ENCODE peak calls at places on chromosomes 13 and 19, in six cellular contexts. B, O, Y, L, J and F are unnamed samples.

GRCh38 chr13:24742294-24742693 is 21.7 kb upstream of the RNF17 start:
- DNase-seq in O (no peak), B (no peak), Y (no peak), L (no peak), J (no peak), F (no peak)

GRCh38 chr19:49361438-49362047 is 673 bp downstream of the TEAD2 start:
- DNase-seq in J (no peak), O (peak), L (peak), B (no peak), Y (no peak), F (no peak)

GRCh38 chr19:29001922-29002247 is 211.1 kb downstream of the UQCRFS1 start:
- DNase-seq in L (peak), Y (no peak), J (no peak), B (no peak), O (no peak), F (no peak)

GRCh38 chr19:3210347-3211017 is 14.0 kb upstream of the CELF5 start:
- DNase-seq in L (peak), Y (no peak), J (peak), O (peak), B (peak), F (peak)

GRCh38 chr19:42010245-42011126 is 16.5 kb upstream of the ATP1A3 start:
- DNase-seq in J (no peak), L (no peak), Y (no peak), B (no peak), O (no peak), F (no peak)

GRCh38 chr19:14363203-14364097 is 17.8 kb upstream of the ADGRE5 start:
- DNase-seq in J (no peak), B (peak), O (peak), L (peak), Y (no peak), F (peak)

GRCh38 chr19:14686411-14686810 is 3.4 kb upstream of the ZNF333 start:
- DNase-seq in Y (no peak), O (no peak), L (peak), J (no peak), B (no peak), F (no peak)

GRCh38 chr19:5057860-5058259 is 88.9 kb downstream of the KDM4B start:
- DNase-seq in L (peak), B (no peak), Y (no peak), O (peak), J (no peak), F (no peak)

GRCh38 chr19:1102407-1103106 is 1.2 kb upstream of the GPX4 start:
- DNase-seq in J (no peak), Y (no peak), B (peak), L (peak), O (peak), F (peak)

GRCh38 chr19:36169084-36169760 is 17.0 kb upstream of the COX7A1 start:
- DNase-seq in O (peak), J (no peak), Y (no peak), B (no peak), L (no peak), F (no peak)

GRCh38 chr13:38542601-38543000 is 144.3 kb upstream of the FREM2 start:
- DNase-seq in Y (no peak), B (no peak), J (no peak), O (peak), L (peak), F (no peak)

GRCh38 chr13:40101708-40102359 is 446.4 kb downstream of the COG6 start:
- DNase-seq in O (no peak), Y (no peak), L (no peak), B (no peak), J (no peak), F (peak)

GRCh38 chr19:3982701-3983541 is 2.3 kb downstream of the EEF2 start:
- DNase-seq in L (peak), Y (no peak), J (no peak), O (no peak), B (no peak), F (peak)

GRCh38 chr19:18317998-18318800 is 4.7 kb downstream of the LSM4 start:
- DNase-seq in Y (no peak), L (no peak), J (peak), B (no peak), O (no peak), F (peak)

GRCh38 chr13:41720839-41721561 is 239.9 kb downstream of the VWA8 start:
- DNase-seq in O (no peak), L (no peak), Y (no peak), J (no peak), B (no peak), F (no peak)

GRCh38 chr13:110617326-110618072 is 2.2 kb downstream of the NAXD start:
- DNase-seq in Y (no peak), J (no peak), O (peak), B (no peak), L (peak), F (no peak)

GRCh38 chr13:73266640-73267180 is 207.9 kb downstream of the KLF5 start:
- DNase-seq in L (no peak), J (no peak), Y (no peak), B (no peak), O (no peak), F (no peak)

GRCh38 chr19:35135389-35135909 is 590 bp upstream of the LGI4 start:
- DNase-seq in J (peak), O (peak), B (peak), Y (peak), L (peak), F (peak)

GRCh38 chr13:52165410-52165809 is 6.0 kb upstream of the NEK3 start:
- DNase-seq in B (no peak), O (no peak), Y (no peak), L (no peak), J (no peak), F (no peak)

GRCh38 chr13:43965446-43965845 is 85.7 kb downstream of the LACC1 start:
- DNase-seq in B (no peak), L (no peak), Y (no peak), O (no peak), J (no peak), F (no peak)

GRCh38 chr19:45439569-45440258 is 16.0 kb upstream of the ERCC1 start:
- DNase-seq in O (peak), B (peak), Y (peak), J (peak), L (peak), F (peak)

GRCh38 chr19:45558399-45558878 is 26.2 kb downstream of the OPA3 start:
- DNase-seq in L (peak), O (no peak), J (peak), Y (peak), B (peak), F (peak)

GRCh38 chr19:51807111-51807701 is 12.2 kb downstream of the FPR3 start:
- DNase-seq in B (no peak), J (no peak), O (peak), L (peak), Y (no peak), F (no peak)

GRCh38 chr13:38590796-38591507 is 95.9 kb upstream of the FREM2 start:
- DNase-seq in Y (no peak), O (no peak), L (no peak), B (no peak), J (no peak), F (no peak)

GRCh38 chr19:46717716-46718143 is 816 bp upstream of the PRKD2 start:
- DNase-seq in Y (no peak), B (no peak), O (no peak), L (no peak), J (no peak), F (no peak)

GRCh38 chr19:3586124-3586626 is 897 bp downstream of the GIPC3 start:
- DNase-seq in Y (no peak), L (no peak), O (no peak), J (no peak), B (no peak), F (peak)

GRCh38 chr19:10403137-10404021 is at the start of gene CDC37:
- DNase-seq in B (peak), O (peak), J (peak), Y (peak), L (peak), F (peak)

GRCh38 chr13:99868767-99869166 is 102.8 kb downstream of the ZIC5 start:
- DNase-seq in Y (no peak), J (no peak), O (no peak), L (no peak), B (no peak), F (no peak)

GRCh38 chr19:16661480-16662034 is 618 bp downstream of the TMEM38A start:
- DNase-seq in L (no peak), B (no peak), O (no peak), J (no peak), Y (peak), F (no peak)

GRCh38 chr13:105497597-105497996 is 1037.9 kb downstream of the EFNB2 start:
- DNase-seq in O (no peak), L (no peak), B (no peak), J (no peak), Y (no peak), F (no peak)

GRCh38 chr13:77994166-77994565 is 75.5 kb upstream of the EDNRB start:
- DNase-seq in O (no peak), L (no peak), J (no peak), Y (no peak), B (no peak), F (no peak)

GRCh38 chr19:39514840-39515550 is at the start of gene SELENOV:
- DNase-seq in Y (no peak), J (no peak), L (no peak), B (no peak), O (no peak), F (peak)

GRCh38 chr19:16520986-16521624 is 21.1 kb downstream of the CHERP start:
- DNase-seq in J (no peak), O (no peak), B (no peak), Y (no peak), L (no peak), F (no peak)

GRCh38 chr13:93861818-93862217 is 617.7 kb downstream of the DCT start:
- DNase-seq in Y (no peak), O (peak), L (peak), B (no peak), J (no peak), F (no peak)